ENCODE peak calls at places on chromosome 6, in eight cellular contexts. P is GM12878, H is HepG2, E is K562, L is IMR-90, X is HCT116, O is H1, I is SK-N-SH. Y is an unnamed sample.

GRCh38 chr6:111210074-111210729 is 122.9 kb downstream of the SLC16A10 start:
- DNase-seq in P (peak), H (peak), E (peak), L (peak), X (peak), O (no peak), I (peak), Y (peak)

GRCh38 chr6:153059757-153060156 is 57.2 kb upstream of the MTRF1L start:
- DNase-seq in P (no peak), H (peak), E (no peak), L (no peak), X (no peak), O (no peak), I (no peak), Y (peak)

GRCh38 chr6:11788043-11788442 is 9.4 kb upstream of the ADTRP start:
- DNase-seq in P (peak), H (no peak), E (no peak), L (no peak), X (no peak), O (no peak), I (no peak), Y (no peak)

GRCh38 chr6:107328081-107328480 is 131.3 kb downstream of the PDSS2 start:
- DNase-seq in P (no peak), H (no peak), E (no peak), L (no peak), X (no peak), O (no peak), I (no peak), Y (no peak)

GRCh38 chr6:41818271-41819054 is 31.0 kb downstream of the TOMM6 start:
- DNase-seq in P (no peak), H (no peak), E (peak), L (peak), X (no peak), O (no peak), I (no peak), Y (no peak)

GRCh38 chr6:111871725-111872520 is 1.3 kb downstream of the FYN start:
- DNase-seq in P (no peak), H (peak), E (peak), L (peak), X (no peak), O (no peak), I (peak), Y (no peak)

GRCh38 chr6:54206510-54206909 is 95.3 kb downstream of the MLIP start:
- DNase-seq in P (no peak), H (peak), E (no peak), L (no peak), X (no peak), O (no peak), I (no peak), Y (no peak)

GRCh38 chr6:40586800-40587201 is 363 bp downstream of the LRFN2 start:
- DNase-seq in P (no peak), H (no peak), E (no peak), L (no peak), X (no peak), O (no peak), I (peak), Y (no peak)

GRCh38 chr6:46380152-46380807 is 111.0 kb downstream of the RCAN2 start:
- DNase-seq in P (no peak), H (no peak), E (no peak), L (no peak), X (no peak), O (no peak), I (no peak), Y (no peak)

GRCh38 chr6:169967687-169968086 is 216.3 kb downstream of the ERMARD start:
- DNase-seq in P (no peak), H (no peak), E (no peak), L (no peak), X (no peak), O (no peak), I (peak), Y (no peak)

GRCh38 chr6:21935142-21935541 is 341.6 kb downstream of the SOX4 start:
- DNase-seq in P (no peak), H (no peak), E (no peak), L (no peak), X (no peak), O (no peak), I (no peak), Y (no peak)
- TF ChIP-seq RAD21 in P (no peak), H (no peak), E (no peak), L (no peak), X (no peak), O (no peak), I (no peak), Y (no peak)

GRCh38 chr6:1603708-1604346 is 5.9 kb upstream of the FOXC1 start:
- DNase-seq in P (no peak), H (peak), E (no peak), L (no peak), X (no peak), O (no peak), I (peak), Y (no peak)

GRCh38 chr6:1600764-1601615 is 8.7 kb upstream of the FOXC1 start:
- DNase-seq in P (no peak), H (peak), E (no peak), L (no peak), X (no peak), O (no peak), I (peak), Y (no peak)

GRCh38 chr6:1600063-1600763 is 9.5 kb upstream of the FOXC1 start:
- DNase-seq in P (no peak), H (no peak), E (no peak), L (no peak), X (no peak), O (no peak), I (no peak), Y (no peak)

GRCh38 chr6:1602356-1602713 is 7.4 kb upstream of the FOXC1 start:
- DNase-seq in P (no peak), H (no peak), E (no peak), L (no peak), X (no peak), O (no peak), I (peak), Y (no peak)

GRCh38 chr6:1601616-1602355 is 7.9 kb upstream of the FOXC1 start:
- DNase-seq in P (no peak), H (no peak), E (no peak), L (no peak), X (no peak), O (no peak), I (no peak), Y (no peak)
- TF ChIP-seq RAD21 in P (no peak), H (no peak), E (no peak), L (no peak), X (no peak), O (no peak), I (no peak), Y (no peak)

DNA sequence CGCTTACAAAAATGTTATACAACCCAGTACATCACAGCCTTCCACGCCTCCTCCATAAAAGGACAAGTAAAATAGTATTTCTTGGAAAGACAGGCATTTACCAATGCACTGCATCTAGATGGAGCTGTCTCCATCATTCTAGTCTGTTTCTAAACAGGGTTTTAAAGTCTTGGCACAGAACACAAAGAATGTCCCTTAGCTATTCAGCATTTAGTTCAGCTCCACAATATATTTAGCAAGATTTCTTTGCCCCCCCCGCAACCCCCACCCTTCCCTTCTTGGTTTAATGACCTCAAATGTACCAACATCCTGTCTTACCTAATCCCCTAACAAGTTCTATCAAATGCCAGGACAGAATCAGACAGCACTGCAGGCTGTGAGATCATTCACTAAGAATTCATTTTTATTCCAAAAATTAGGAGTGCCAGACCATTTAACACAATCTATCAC is 198.6 kb downstream of the BACH2 start:
- DNase-seq in P (no peak), H (no peak), E (no peak), L (peak), X (no peak), O (no peak), I (no peak), Y (no peak)
- TF ChIP-seq RAD21 in P (no peak), H (no peak), E (peak), L (peak), X (peak), O (peak), I (peak), Y (peak)

GRCh38 chr6:117399924-117400323 is 25.8 kb downstream of the ROS1 start:
- DNase-seq in P (no peak), H (peak), E (peak), L (peak), X (no peak), O (no peak), I (peak), Y (peak)
- TF ChIP-seq RAD21 in P (no peak), H (no peak), E (no peak), L (peak), X (no peak), O (peak), I (peak), Y (peak)

DNA sequence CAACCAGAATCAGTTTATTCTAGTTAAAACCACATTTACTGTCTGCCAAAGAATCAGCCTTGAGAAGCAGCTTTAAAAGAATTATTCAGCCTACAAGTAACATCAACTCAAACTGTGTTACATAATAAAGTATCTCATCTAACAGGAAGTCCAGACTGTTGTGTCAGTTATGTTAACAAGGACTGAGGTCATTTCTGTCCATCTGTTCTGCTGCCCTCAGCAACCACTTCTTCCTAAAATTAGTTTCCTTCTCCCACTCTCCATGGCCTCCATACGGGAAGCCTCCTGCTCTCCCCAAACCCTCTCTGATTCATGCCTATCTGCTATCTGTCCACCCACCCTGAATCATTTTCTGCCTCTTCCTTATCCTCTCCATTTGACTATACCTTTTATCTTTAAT is 121.0 kb downstream of the SIM1 start:
- DNase-seq in P (no peak), H (no peak), E (no peak), L (peak), X (no peak), O (no peak), I (no peak), Y (no peak)
- TF ChIP-seq RAD21 in P (no peak), H (no peak), E (no peak), L (no peak), X (no peak), O (no peak), I (no peak), Y (no peak)

DNA sequence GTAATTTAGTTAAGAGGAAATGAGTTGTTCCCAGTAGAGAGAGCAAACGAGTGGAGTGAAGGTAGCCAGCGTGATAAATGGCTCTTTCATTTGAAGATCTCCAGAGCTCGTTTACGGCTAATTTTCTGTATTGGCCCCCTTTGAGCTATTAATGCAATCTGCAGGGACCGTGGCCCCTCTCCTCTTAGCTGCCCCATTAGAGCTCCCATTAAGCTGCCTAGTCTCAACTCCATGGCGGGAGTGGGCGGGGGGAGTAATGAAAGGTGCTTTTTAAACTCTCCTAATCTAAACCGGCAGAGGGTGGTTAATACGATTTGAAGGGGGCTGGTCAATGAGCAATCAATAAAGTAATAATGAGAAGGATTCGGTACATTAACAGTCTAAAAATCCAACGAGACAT is 12.5 kb downstream of the TFAP2B start:
- DNase-seq in P (no peak), H (no peak), E (no peak), L (no peak), X (no peak), O (no peak), I (no peak), Y (no peak)
- TF ChIP-seq RAD21 in P (no peak), H (no peak), E (no peak), L (no peak), X (no peak), O (no peak), I (no peak), Y (no peak)

DNA sequence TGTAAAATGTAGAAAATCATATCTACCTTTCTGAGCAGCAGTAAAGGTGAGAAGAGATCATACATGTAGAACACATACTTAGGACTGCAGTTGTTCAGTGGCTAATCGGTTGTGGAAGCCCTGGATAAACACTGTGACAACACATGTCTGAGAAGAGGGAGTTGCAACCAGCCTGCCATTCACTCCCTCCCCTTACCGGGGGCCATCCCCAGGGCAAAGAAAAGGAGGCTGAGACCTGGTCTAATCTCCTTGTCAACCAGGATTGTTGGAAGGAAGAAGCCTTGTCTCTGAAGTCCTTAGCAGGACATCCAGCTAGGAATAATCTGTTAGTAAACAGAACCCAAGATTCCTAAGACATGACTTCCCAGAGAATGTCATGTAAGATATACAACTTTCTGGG is 462.5 kb upstream of the AGPAT4 start:
- DNase-seq in P (no peak), H (no peak), E (no peak), L (no peak), X (no peak), O (no peak), I (no peak), Y (no peak)
- TF ChIP-seq RAD21 in P (no peak), H (no peak), E (no peak), L (no peak), X (no peak), O (no peak), I (no peak), Y (no peak)

Y was measured in A549.